ENCODE peak calls at places on chromosomes 16 and 17, in eight cellular contexts. X, J, C, A, Q, R, P and S are unnamed samples.

GRCh38 chr16:56691885-56692284 is 9.6 kb downstream of the MT1X start:
- DNase-seq in X (peak; percentile 77), J (no peak), C (no peak), A (no peak), Q (no peak), R (no peak), P (no peak), S (no peak)

GRCh38 chr17:35170968-35171771 is 23.0 kb downstream of the SLC35G3 start:
- DNase-seq in X (peak; percentile 49), J (no peak), C (no peak), A (peak; percentile 48), Q (no peak), R (no peak), P (no peak), S (no peak)

GRCh38 chr16:85275533-85276249 is 163.4 kb upstream of the CIBAR2 start:
- DNase-seq in X (peak; percentile 86), J (peak; percentile 94), C (peak; percentile 75), A (peak; percentile 77), Q (peak; percentile 96), R (peak; percentile 63), P (peak; percentile 96), S (peak; percentile 91)

GRCh38 chr17:21275579-21276339 is 8.8 kb upstream of the MAP2K3 start:
- DNase-seq in X (peak; percentile 98), J (peak; percentile 93), C (peak; percentile 95), A (peak; percentile 94), Q (peak; percentile 93), R (peak; percentile 94), P (peak; percentile 98), S (peak; percentile 99)

GRCh38 chr17:78601577-78602190 is 24.5 kb upstream of the DNAH17 start:
- DNase-seq in X (no peak), J (no peak), C (no peak), A (no peak), Q (no peak), R (no peak), P (no peak), S (no peak)

GRCh38 chr16:5065813-5066212 is at the start of gene C16orf89:
- DNase-seq in X (no peak), J (no peak), C (no peak), A (no peak), Q (no peak), R (peak; percentile 27), P (no peak), S (no peak)

GRCh38 chr17:34370376-34370996 is 7.5 kb upstream of the CCL1 start:
- DNase-seq in X (no peak), J (no peak), C (no peak), A (no peak), Q (no peak), R (no peak), P (no peak), S (no peak)

GRCh38 chr17:16814439-16814838 is 124.4 kb downstream of the CCDC144A start:
- DNase-seq in X (no peak), J (no peak), C (no peak), A (no peak), Q (no peak), R (no peak), P (no peak), S (no peak)

GRCh38 chr17:65254166-65254565 is 117.0 kb downstream of the RGS9 start:
- DNase-seq in X (no peak), J (no peak), C (no peak), A (peak; percentile 25), Q (no peak), R (no peak), P (no peak), S (no peak)

GRCh38 chr16:1428511-1428910 is 2.4 kb upstream of the PERCC1 start:
- DNase-seq in X (peak; percentile 82), J (no peak), C (no peak), A (peak; percentile 42), Q (peak; percentile 75), R (no peak), P (peak; percentile 85), S (peak; percentile 51)

GRCh38 chr17:72887917-72888316 is 204.6 kb downstream of the SLC39A11 start:
- DNase-seq in X (no peak), J (no peak), C (no peak), A (peak; percentile 53), Q (no peak), R (no peak), P (no peak), S (no peak)

GRCh38 chr16:50573947-50574751 is 26.0 kb downstream of the NKD1 start:
- DNase-seq in X (no peak), J (no peak), C (no peak), A (no peak), Q (no peak), R (no peak), P (no peak), S (no peak)

GRCh38 chr17:67831268-67831667 is 6.0 kb downstream of the BPTF start:
- DNase-seq in X (no peak), J (no peak), C (no peak), A (no peak), Q (no peak), R (no peak), P (no peak), S (no peak)

GRCh38 chr17:75069783-75070182 is 18.0 kb upstream of the SLC16A5 start:
- DNase-seq in X (peak; percentile 78), J (no peak), C (no peak), A (peak; percentile 67), Q (no peak), R (no peak), P (no peak), S (no peak)

GRCh38 chr17:6394055-6394454 is 40.9 kb downstream of the AIPL1 start:
- DNase-seq in X (no peak), J (no peak), C (no peak), A (no peak), Q (no peak), R (no peak), P (no peak), S (no peak)

DNA sequence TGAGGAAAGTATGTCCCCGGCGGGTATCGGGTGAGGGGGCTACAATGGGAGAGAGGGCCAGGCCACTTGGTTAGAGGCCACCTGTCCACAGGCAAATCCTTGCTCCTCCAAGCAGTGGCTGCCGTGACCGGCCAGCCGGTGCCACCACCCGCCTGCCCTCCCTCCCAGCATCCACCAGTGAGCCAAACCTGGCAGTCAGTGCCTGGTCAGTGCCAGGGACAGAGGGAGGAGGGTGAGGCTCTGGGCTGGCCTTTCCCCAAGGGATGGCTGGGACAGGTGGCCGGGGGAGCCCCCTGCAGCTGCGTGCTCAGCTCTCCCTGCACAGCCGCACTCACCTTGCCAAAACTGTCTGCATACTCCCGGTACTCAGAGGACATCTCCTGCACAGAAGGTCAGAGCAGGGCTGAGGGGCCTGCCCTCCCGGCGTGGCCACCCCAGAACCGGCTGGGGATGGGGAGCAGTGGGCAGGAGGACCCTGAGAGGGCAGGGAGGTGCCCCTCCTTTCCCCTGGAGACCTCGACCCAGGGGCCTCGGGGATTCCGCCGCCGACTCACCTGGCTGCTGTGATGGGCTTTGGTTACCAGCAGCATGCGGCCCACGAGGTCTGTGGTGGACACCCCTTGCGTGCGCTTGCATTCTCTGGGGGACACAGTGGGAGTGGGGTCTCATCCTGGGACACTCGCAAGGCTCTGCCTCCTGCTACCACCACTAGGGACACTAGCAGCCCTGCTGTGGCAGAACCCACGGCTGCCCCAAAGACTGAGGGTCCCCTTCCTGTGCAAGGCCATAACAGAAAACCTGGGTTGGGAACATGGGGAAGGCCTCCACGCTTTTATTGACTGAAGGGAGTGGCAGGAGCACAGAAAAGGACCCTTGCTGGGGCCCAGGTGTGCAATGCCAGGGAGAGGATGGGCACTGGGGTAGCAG is 3.7 kb downstream of the PCYT2 start:
- DNase-seq in X (no peak), J (no peak), C (no peak), A (no peak), Q (no peak), R (no peak), P (no peak), S (no peak)
- TF ChIP-seq CTCF in X (no peak), J (no peak), C (no peak), A (peak; percentile 3), Q (peak; percentile 14), R (no peak), P (no peak), S (no peak)

DNA sequence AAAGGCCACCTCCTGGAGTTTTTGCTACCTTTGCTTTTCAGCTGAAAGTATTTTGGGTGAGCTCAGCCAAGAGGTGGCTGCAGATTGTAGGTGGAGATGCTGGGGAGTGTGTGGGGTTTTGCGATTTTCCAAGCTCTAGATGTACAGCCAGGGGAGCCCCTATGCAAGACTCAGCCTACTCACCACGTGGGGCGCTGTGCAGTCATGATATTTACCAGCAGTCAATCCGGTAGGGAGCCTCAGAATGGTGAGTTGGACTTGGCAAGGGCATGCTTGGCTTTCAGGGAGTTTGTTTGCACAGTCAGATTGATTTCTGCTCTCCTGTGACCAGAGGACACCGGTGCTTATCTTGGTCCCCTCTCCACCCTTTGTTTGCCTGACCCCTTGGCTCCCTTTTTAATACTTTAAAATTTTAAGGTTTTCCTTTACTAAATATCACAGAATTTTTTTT is 175.3 kb downstream of the UTP18 start:
- DNase-seq in X (peak; percentile 91), J (peak; percentile 53), C (no peak), A (no peak), Q (peak; percentile 23), R (peak; percentile 9), P (peak; percentile 72), S (peak; percentile 62)
- TF ChIP-seq CTCF in X (peak; percentile 66), J (peak; percentile 62), C (peak; percentile 41), A (no peak), Q (peak; percentile 72), R (peak; percentile 17), P (peak; percentile 81), S (peak; percentile 50)

GRCh38 chr17:38761612-38762011 is 9.1 kb downstream of the PSMB3 start:
- DNase-seq in X (peak; percentile 76), J (peak; percentile 36), C (no peak), A (peak; percentile 70), Q (peak; percentile 41), R (no peak), P (peak; percentile 75), S (peak; percentile 37)
- TF ChIP-seq CTCF in X (peak; percentile 37), J (peak; percentile 51), C (peak; percentile 12), A (peak; percentile 49), Q (peak; percentile 77), R (no peak), P (peak; percentile 75), S (peak; percentile 27)

GRCh38 chr16:81945665-81946064 is 65.6 kb downstream of the SDR42E1 start:
- DNase-seq in X (no peak), J (no peak), C (no peak), A (peak; percentile 44), Q (no peak), R (no peak), P (no peak), S (no peak)

GRCh38 chr16:81939164-81940067 is 71.9 kb downstream of the SDR42E1 start:
- DNase-seq in X (no peak), J (no peak), C (no peak), A (no peak), Q (no peak), R (no peak), P (peak; percentile 71), S (no peak)

GRCh38 chr16:81937305-81938038 is 73.8 kb downstream of the SDR42E1 start:
- DNase-seq in X (no peak), J (no peak), C (no peak), A (peak; percentile 27), Q (no peak), R (no peak), P (peak; percentile 43), S (peak; percentile 21)

GRCh38 chr16:81938331-81939163 is 72.7 kb downstream of the SDR42E1 start:
- DNase-seq in X (no peak), J (no peak), C (no peak), A (no peak), Q (no peak), R (no peak), P (peak; percentile 27), S (no peak)

GRCh38 chr16:81940781-81941560 is 70.3 kb downstream of the SDR42E1 start:
- DNase-seq in X (peak; percentile 57), J (no peak), C (no peak), A (peak; percentile 74), Q (no peak), R (no peak), P (peak; percentile 45), S (no peak)
- TF ChIP-seq CTCF in X (peak; percentile 72), J (peak; percentile 71), C (peak; percentile 58), A (peak; percentile 42), Q (peak; percentile 58), R (peak; percentile 65), P (peak; percentile 20), S (peak; percentile 36)